ENCODE peak calls at places on chromosomes 7 and 10, in five cellular contexts. V, H, Y, B and P are unnamed samples.

GRCh38 chr7:114130860-114131259 is 212.1 kb upstream of the PPP1R3A start:
- DNase-seq in V (no peak), B (no peak), Y (no peak), H (no peak), P (no peak)

GRCh38 chr10:33005322-33006282 is 47.6 kb upstream of the ITGB1 start:
- DNase-seq in V (no peak), Y (peak), H (peak), B (peak), P (peak)

GRCh38 chr7:90175667-90176066 is 21.4 kb downstream of the STEAP1 start:
- DNase-seq in B (no peak), H (no peak), V (no peak), Y (no peak), P (peak)

GRCh38 chr7:116578526-116578925 is 53.7 kb downstream of the CAV1 start:
- DNase-seq in V (no peak), B (no peak), H (no peak), Y (no peak), P (no peak)

GRCh38 chr10:47065903-47066302 is 154.7 kb downstream of the PTPN20 start:
- DNase-seq in Y (no peak), B (no peak), V (no peak), H (no peak), P (no peak)

GRCh38 chr10:18545626-18546025 is 105.8 kb downstream of the NSUN6 start:
- DNase-seq in H (no peak), V (no peak), B (no peak), Y (no peak), P (no peak)

GRCh38 chr10:131996508-131997365 is 15.0 kb upstream of the BNIP3 start:
- DNase-seq in V (no peak), H (no peak), Y (no peak), B (peak), P (no peak)

GRCh38 chr7:109529712-109530111 is 960.0 kb downstream of the DNAJB9 start:
- DNase-seq in V (no peak), B (no peak), H (no peak), Y (no peak), P (peak)

GRCh38 chr10:99775850-99776249 is 6.6 kb upstream of the ABCC2 start:
- DNase-seq in B (no peak), H (no peak), V (no peak), Y (peak), P (no peak)

GRCh38 chr10:61986788-61987187 is 85.3 kb downstream of the ARID5B start:
- DNase-seq in B (no peak), H (no peak), V (no peak), Y (no peak), P (no peak)

GRCh38 chr10:16713290-16713689 is 103.9 kb downstream of the RSU1 start:
- DNase-seq in Y (no peak), V (no peak), H (no peak), B (no peak), P (no peak)

GRCh38 chr10:80528185-80528700 is 9.5 kb upstream of the SH2D4B start:
- DNase-seq in Y (peak), B (no peak), V (no peak), H (no peak), P (no peak)

GRCh38 chr7:125255793-125256192 is 326.2 kb upstream of the POT1 start:
- DNase-seq in V (no peak), H (no peak), Y (no peak), B (no peak), P (no peak)

GRCh38 chr10:82574081-82574480 is 699.1 kb downstream of the NRG3 start:
- DNase-seq in B (no peak), Y (no peak), V (no peak), H (no peak), P (no peak)

GRCh38 chr10:114653926-114654325 is 4.1 kb downstream of the ABLIM1 start:
- DNase-seq in Y (no peak), H (no peak), V (no peak), B (no peak), P (no peak)

GRCh38 chr10:29688230-29688634 is 53.5 kb upstream of the SVIL start:
- DNase-seq in Y (peak), V (no peak), B (no peak), H (peak), P (no peak)

GRCh38 chr7:5574770-5575269 is 151.2 kb upstream of the TNRC18 start:
- DNase-seq in Y (no peak), B (no peak), H (no peak), V (no peak), P (peak)

GRCh38 chr7:131203291-131203976 is 124.2 kb upstream of the MKLN1 start:
- DNase-seq in V (no peak), B (no peak), Y (no peak), H (no peak), P (no peak)

GRCh38 chr10:84205853-84206513 is 11.6 kb downstream of the CDHR1 start:
- DNase-seq in Y (no peak), V (no peak), B (no peak), H (no peak), P (no peak)

GRCh38 chr7:151754142-151754590 is 122.7 kb downstream of the PRKAG2 start:
- DNase-seq in B (peak), Y (peak), V (no peak), H (peak), P (peak)

GRCh38 chr7:105298439-105298894 is 90.3 kb downstream of the SRPK2 start:
- DNase-seq in V (no peak), B (no peak), Y (no peak), H (no peak), P (no peak)

GRCh38 chr7:5594616-5595544 is 171.2 kb upstream of the TNRC18 start:
- DNase-seq in H (peak), Y (peak), V (no peak), B (no peak), P (no peak)

GRCh38 chr10:8039323-8039922 is 15.1 kb upstream of the GATA3 start:
- DNase-seq in V (no peak), H (no peak), Y (no peak), B (no peak), P (no peak)

GRCh38 chr7:35714862-35715261 is 19.9 kb upstream of the HERPUD2 start:
- DNase-seq in Y (peak), B (no peak), H (no peak), V (no peak), P (no peak)

GRCh38 chr10:76251773-76252617 is 820.6 kb downstream of the LRMDA start:
- DNase-seq in H (no peak), V (no peak), B (peak), Y (no peak), P (no peak)

GRCh38 chr10:44660271-44660670 is 250.9 kb upstream of the TMEM72 start:
- DNase-seq in V (no peak), H (no peak), Y (no peak), B (no peak), P (no peak)

GRCh38 chr7:100863406-100863950 is 3.7 kb upstream of the TRIP6 start:
- DNase-seq in V (no peak), B (no peak), H (no peak), Y (no peak), P (no peak)

GRCh38 chr10:94178475-94179251 is 184.1 kb downstream of the NOC3L start:
- DNase-seq in H (no peak), V (no peak), Y (no peak), B (no peak), P (no peak)

GRCh38 chr10:59362184-59362966 is at the start of gene FAM13C:
- DNase-seq in H (peak), V (no peak), Y (no peak), B (peak), P (peak)

GRCh38 chr7:28145090-28145626 is 35.4 kb downstream of the JAZF1 start:
- DNase-seq in V (no peak), B (no peak), H (no peak), Y (no peak), P (no peak)

GRCh38 chr7:23242321-23242720 is 4.3 kb upstream of the GPNMB start:
- DNase-seq in B (no peak), V (no peak), Y (no peak), H (no peak), P (no peak)

GRCh38 chr7:159025161-159025779 is 119.4 kb downstream of the VIPR2 start:
- DNase-seq in V (no peak), H (no peak), B (no peak), Y (no peak), P (no peak)